ENCODE peak calls at places on chromosomes 2 and 18, in four cellular contexts. One of them, this sample, is unnamed.
A peak's percentile ranks its signal among the peaks of the same experiment; 100 is the strongest.

GRCh38 chr2:174492963-174493431 is 6.2 kb upstream of the GPR155 start:
- DNase-seq in right cardiac atrium: no peak
- DNase-seq in neuronal stem cell: no peak
- DNase-seq in thyroid gland: no peak
- DNase-seq in this sample: no peak

GRCh38 chr18:30746224-30746623 is 296.3 kb downstream of the DSC3 start:
- DNase-seq in right cardiac atrium: no peak
- DNase-seq in neuronal stem cell: no peak
- DNase-seq in thyroid gland: no peak
- DNase-seq in this sample: no peak

GRCh38 chr2:118845005-118845842 is 2.2 kb downstream of the EN1 start:
- DNase-seq in right cardiac atrium: no peak
- DNase-seq in neuronal stem cell: peak; percentile 37
- DNase-seq in thyroid gland: no peak
- DNase-seq in this sample: peak; percentile 25

GRCh38 chr2:181197140-181197760 is 216.8 kb downstream of the UBE2E3 start:
- DNase-seq in right cardiac atrium: no peak
- DNase-seq in neuronal stem cell: no peak
- DNase-seq in thyroid gland: no peak
- DNase-seq in this sample: no peak

GRCh38 chr2:146079216-146079615 is 1559.3 kb upstream of the ZEB2 start:
- DNase-seq in right cardiac atrium: no peak
- DNase-seq in neuronal stem cell: no peak
- DNase-seq in thyroid gland: no peak
- DNase-seq in this sample: no peak

GRCh38 chr18:59006461-59007067 is 133.1 kb upstream of the SEC11C start:
- DNase-seq in right cardiac atrium: peak; percentile 32
- DNase-seq in neuronal stem cell: no peak
- DNase-seq in thyroid gland: no peak
- DNase-seq in this sample: no peak

GRCh38 chr2:26914286-26914962 is 56.0 kb upstream of the MAPRE3 start:
- DNase-seq in right cardiac atrium: no peak
- DNase-seq in neuronal stem cell: peak; percentile 76
- DNase-seq in thyroid gland: no peak
- DNase-seq in this sample: no peak

GRCh38 chr2:73069855-73070650 is 1.5 kb downstream of the SFXN5 start:
- DNase-seq in right cardiac atrium: no peak
- DNase-seq in neuronal stem cell: no peak
- DNase-seq in thyroid gland: no peak
- DNase-seq in this sample: peak; percentile 44

GRCh38 chr2:97678217-97678762 is 8.8 kb downstream of the C2orf92 start:
- DNase-seq in right cardiac atrium: no peak
- DNase-seq in neuronal stem cell: no peak
- DNase-seq in thyroid gland: no peak
- DNase-seq in this sample: no peak

GRCh38 chr2:44906972-44907371 is 34.5 kb upstream of the SIX3 start:
- DNase-seq in right cardiac atrium: no peak
- DNase-seq in neuronal stem cell: no peak
- DNase-seq in thyroid gland: no peak
- DNase-seq in this sample: no peak

GRCh38 chr2:161273038-161273760 is 35.0 kb upstream of the PSMD14 start:
- DNase-seq in right cardiac atrium: no peak
- DNase-seq in neuronal stem cell: peak; percentile 62
- DNase-seq in thyroid gland: no peak
- DNase-seq in this sample: no peak

GRCh38 chr2:98126061-98126460 is 39.1 kb downstream of the VWA3B start:
- DNase-seq in right cardiac atrium: no peak
- DNase-seq in neuronal stem cell: no peak
- DNase-seq in thyroid gland: no peak
- DNase-seq in this sample: no peak

GRCh38 chr2:185502351-185502750 is 236.3 kb upstream of the FSIP2 start:
- DNase-seq in right cardiac atrium: no peak
- DNase-seq in neuronal stem cell: no peak
- DNase-seq in thyroid gland: no peak
- DNase-seq in this sample: no peak
- H3K9me3 ChIP-seq in right cardiac atrium: no peaks in the 10 kb centered on the region
- H3K9me3 ChIP-seq in neuronal stem cell: peaks cover 12% of the 10 kb centered on the region
- H3K9me3 ChIP-seq in thyroid gland: no peaks in the 10 kb centered on the region
- H3K9me3 ChIP-seq in this sample: no peaks in the 10 kb centered on the region

GRCh38 chr18:46289931-46290330 is 185.7 kb downstream of the HAUS1 start:
- DNase-seq in right cardiac atrium: no peak
- DNase-seq in neuronal stem cell: no peak
- DNase-seq in thyroid gland: no peak
- DNase-seq in this sample: no peak
- H3K9me3 ChIP-seq in right cardiac atrium: no peaks in the 10 kb centered on the region
- H3K9me3 ChIP-seq in neuronal stem cell: no peaks in the 10 kb centered on the region
- H3K9me3 ChIP-seq in thyroid gland: no peaks in the 10 kb centered on the region
- H3K9me3 ChIP-seq in this sample: no peaks in the 10 kb centered on the region

DNA sequence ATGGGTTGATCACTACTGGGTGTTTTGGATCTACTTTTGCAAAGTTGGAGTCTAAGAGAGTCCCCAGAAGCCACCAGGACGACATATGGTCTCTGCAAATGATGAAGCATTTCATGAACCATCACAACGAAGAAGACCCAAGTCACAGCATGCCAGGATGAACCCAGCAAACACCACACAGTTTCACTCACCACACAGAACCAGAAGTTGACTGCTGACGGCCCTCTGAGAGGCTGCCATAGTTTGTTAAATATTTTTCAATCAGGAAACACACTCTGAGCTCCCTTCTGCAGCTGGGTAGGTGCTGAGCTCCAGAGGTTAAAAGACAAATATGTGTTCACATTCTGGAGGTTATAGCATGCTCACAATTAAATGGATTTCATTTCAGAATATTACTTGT is 271.4 kb downstream of the DCDC2C start:
- DNase-seq in right cardiac atrium: no peak
- DNase-seq in neuronal stem cell: no peak
- DNase-seq in thyroid gland: no peak
- DNase-seq in this sample: no peak
- H3K9me3 ChIP-seq in right cardiac atrium: no peaks in the 10 kb centered on the region
- H3K9me3 ChIP-seq in neuronal stem cell: no peaks in the 10 kb centered on the region
- H3K9me3 ChIP-seq in thyroid gland: no peaks in the 10 kb centered on the region
- H3K9me3 ChIP-seq in this sample: no peaks in the 10 kb centered on the region

GRCh38 chr2:16248571-16249105 is 308.3 kb downstream of the MYCN start:
- DNase-seq in right cardiac atrium: no peak
- DNase-seq in neuronal stem cell: no peak
- DNase-seq in thyroid gland: no peak
- DNase-seq in this sample: no peak
- H3K9me3 ChIP-seq in right cardiac atrium: no peaks in the 10 kb centered on the region
- H3K9me3 ChIP-seq in neuronal stem cell: no peaks in the 10 kb centered on the region
- H3K9me3 ChIP-seq in thyroid gland: no peaks in the 10 kb centered on the region
- H3K9me3 ChIP-seq in this sample: no peaks in the 10 kb centered on the region

DNA sequence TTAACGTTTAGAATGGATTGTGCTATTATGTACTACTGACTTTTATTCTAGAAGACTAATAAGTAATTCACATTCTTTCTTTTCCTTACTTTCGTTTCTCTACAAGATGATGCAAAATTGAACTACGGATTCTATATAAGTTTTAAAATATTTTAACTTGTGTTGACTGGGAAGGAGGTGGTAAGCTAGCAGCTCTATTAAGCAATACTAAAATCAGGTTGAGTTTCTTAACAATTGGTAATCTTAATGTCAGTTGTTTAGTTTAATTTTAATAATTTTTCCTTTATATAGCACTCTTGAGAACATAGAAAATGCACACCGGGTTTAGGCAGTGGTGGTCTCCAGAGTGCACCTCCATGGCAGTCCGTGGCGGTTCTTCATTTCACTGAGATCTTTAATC is 215.2 kb downstream of the MCFD2 start:
- DNase-seq in right cardiac atrium: no peak
- DNase-seq in neuronal stem cell: no peak
- DNase-seq in thyroid gland: no peak
- DNase-seq in this sample: no peak
- H3K9me3 ChIP-seq in right cardiac atrium: no peaks in the 10 kb centered on the region
- H3K9me3 ChIP-seq in neuronal stem cell: peaks cover 3% of the 10 kb centered on the region
- H3K9me3 ChIP-seq in thyroid gland: no peaks in the 10 kb centered on the region
- H3K9me3 ChIP-seq in this sample: no peaks in the 10 kb centered on the region

GRCh38 chr2:228707846-228708245 is 526.4 kb upstream of the SPHKAP start:
- DNase-seq in right cardiac atrium: no peak
- DNase-seq in neuronal stem cell: no peak
- DNase-seq in thyroid gland: no peak
- DNase-seq in this sample: no peak
- H3K9me3 ChIP-seq in right cardiac atrium: no peaks in the 10 kb centered on the region
- H3K9me3 ChIP-seq in neuronal stem cell: no peaks in the 10 kb centered on the region
- H3K9me3 ChIP-seq in thyroid gland: no peaks in the 10 kb centered on the region
- H3K9me3 ChIP-seq in this sample: no peaks in the 10 kb centered on the region

DNA sequence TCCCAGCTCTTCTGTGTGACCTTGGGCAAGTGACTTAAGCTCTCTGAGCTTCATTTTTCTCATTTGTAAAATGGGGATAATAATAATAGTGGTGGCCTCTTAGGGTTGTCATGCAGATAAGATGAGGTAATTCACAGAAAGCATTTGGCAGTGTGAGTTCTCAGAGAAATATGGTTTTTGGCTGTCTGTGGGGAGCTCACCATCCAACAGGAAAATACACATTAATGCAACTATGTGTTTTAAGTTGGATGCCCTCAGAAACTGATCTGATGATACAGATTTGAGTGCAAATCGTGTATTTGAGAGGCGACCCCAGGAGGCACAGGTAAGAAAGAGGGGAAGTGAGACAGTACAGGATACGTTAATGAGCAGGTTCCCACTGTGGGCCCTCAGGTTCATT is 56.1 kb upstream of the SPRED2 start:
- DNase-seq in right cardiac atrium: no peak
- DNase-seq in neuronal stem cell: no peak
- DNase-seq in thyroid gland: no peak
- DNase-seq in this sample: no peak
- H3K9me3 ChIP-seq in right cardiac atrium: no peaks in the 10 kb centered on the region
- H3K9me3 ChIP-seq in neuronal stem cell: peaks cover 14% of the 10 kb centered on the region
- H3K9me3 ChIP-seq in thyroid gland: no peaks in the 10 kb centered on the region
- H3K9me3 ChIP-seq in this sample: no peaks in the 10 kb centered on the region

GRCh38 chr2:56940054-56940453 is 756.3 kb downstream of the CCDC85A start:
- DNase-seq in right cardiac atrium: no peak
- DNase-seq in neuronal stem cell: no peak
- DNase-seq in thyroid gland: no peak
- DNase-seq in this sample: no peak
- H3K9me3 ChIP-seq in right cardiac atrium: no peaks in the 10 kb centered on the region
- H3K9me3 ChIP-seq in neuronal stem cell: no peaks in the 10 kb centered on the region
- H3K9me3 ChIP-seq in thyroid gland: no peaks in the 10 kb centered on the region
- H3K9me3 ChIP-seq in this sample: no peaks in the 10 kb centered on the region

GRCh38 chr2:89784960-89785359 is 1093.5 kb downstream of the RPIA start:
- DNase-seq in right cardiac atrium: no peak
- DNase-seq in neuronal stem cell: no peak
- DNase-seq in thyroid gland: no peak
- DNase-seq in this sample: no peak

GRCh38 chr2:89780318-89780717 is 1088.8 kb downstream of the RPIA start:
- DNase-seq in right cardiac atrium: no peak
- DNase-seq in neuronal stem cell: no peak
- DNase-seq in thyroid gland: no peak
- DNase-seq in this sample: no peak

GRCh38 chr2:89781962-89782361 is 1090.5 kb downstream of the RPIA start:
- DNase-seq in right cardiac atrium: no peak
- DNase-seq in neuronal stem cell: no peak
- DNase-seq in thyroid gland: no peak
- DNase-seq in this sample: no peak
- H3K9me3 ChIP-seq in right cardiac atrium: no peaks in the 10 kb centered on the region
- H3K9me3 ChIP-seq in neuronal stem cell: no peaks in the 10 kb centered on the region
- H3K9me3 ChIP-seq in thyroid gland: peaks cover 8% of the 10 kb centered on the region
- H3K9me3 ChIP-seq in this sample: peaks cover 37% of the 10 kb centered on the region